ENCODE peak calls at places on chromosomes 2 and 18, in eight cellular contexts. P is mesothelial cell of epicardium, H is HFFc6, Z is cardiac fibroblast, A is A549, G is GM23338, E is IMR-90, W is astrocyte of the spinal cord. K is an unnamed sample.

GRCh38 chr2:45119038-45119437 is 109.8 kb upstream of the SIX2 start:
- DNase-seq in P (no peak), H (peak), Z (peak), A (no peak), G (no peak), E (peak), W (peak), K (no peak)

GRCh38 chr2:43224131-43224570 is 2.3 kb downstream of the ZFP36L2 start:
- DNase-seq in P (no peak), H (peak), Z (peak), A (no peak), G (peak), E (peak), W (peak), K (no peak)

GRCh38 chr2:31886700-31887099 is 124.1 kb downstream of the MEMO1 start:
- DNase-seq in P (no peak), H (no peak), Z (no peak), A (peak), G (peak), E (no peak), W (no peak), K (no peak)

GRCh38 chr2:128440666-128441340 is 122.1 kb upstream of the HS6ST1 start:
- DNase-seq in P (peak), H (no peak), Z (no peak), A (no peak), G (no peak), E (no peak), W (no peak), K (no peak)

GRCh38 chr2:147449323-147450080 is 395.3 kb upstream of the ACVR2A start:
- DNase-seq in P (no peak), H (no peak), Z (no peak), A (no peak), G (peak), E (no peak), W (no peak), K (no peak)

GRCh38 chr18:58336605-58337004 is 292.3 kb downstream of the ALPK2 start:
- DNase-seq in P (no peak), H (peak), Z (no peak), A (no peak), G (no peak), E (peak), W (peak), K (no peak)

GRCh38 chr2:4073178-4073577 is 369.8 kb downstream of the DCDC2C start:
- DNase-seq in P (no peak), H (no peak), Z (no peak), A (no peak), G (no peak), E (no peak), W (no peak), K (no peak)

GRCh38 chr2:143474568-143474967 is 345.3 kb downstream of the ARHGAP15 start:
- DNase-seq in P (no peak), H (no peak), Z (no peak), A (no peak), G (no peak), E (no peak), W (no peak), K (no peak)

GRCh38 chr2:120111193-120111592 is 98.3 kb downstream of the EPB41L5 start:
- DNase-seq in P (no peak), H (no peak), Z (no peak), A (no peak), G (no peak), E (no peak), W (no peak), K (no peak)

GRCh38 chr2:46365913-46366674 is 68.9 kb downstream of the EPAS1 start:
- DNase-seq in P (no peak), H (peak), Z (peak), A (peak), G (peak), E (peak), W (peak), K (no peak)

GRCh38 chr2:44937688-44938240 is 3.7 kb upstream of the SIX3 start:
- DNase-seq in P (no peak), H (no peak), Z (no peak), A (peak), G (peak), E (no peak), W (no peak), K (no peak)

GRCh38 chr18:45688834-45689233 is 35.1 kb upstream of the SLC14A1 start:
- DNase-seq in P (no peak), H (no peak), Z (no peak), A (no peak), G (no peak), E (no peak), W (no peak), K (no peak)

GRCh38 chr2:213242653-213243052 is 41.6 kb upstream of the SPAG16 start:
- DNase-seq in P (no peak), H (no peak), Z (no peak), A (no peak), G (no peak), E (no peak), W (no peak), K (no peak)

GRCh38 chr2:159225025-159226016 is 61.2 kb downstream of the WDSUB1 start:
- DNase-seq in P (no peak), H (no peak), Z (no peak), A (no peak), G (no peak), E (no peak), W (no peak), K (no peak)

GRCh38 chr2:62032096-62032495 is 126.6 kb downstream of the COMMD1 start:
- DNase-seq in P (no peak), H (no peak), Z (no peak), A (no peak), G (no peak), E (no peak), W (no peak), K (no peak)

GRCh38 chr2:223725494-223725893 is 111.9 kb downstream of the AP1S3 start:
- DNase-seq in P (peak), H (peak), Z (peak), A (peak), G (peak), E (peak), W (peak), K (peak)

GRCh38 chr2:190696792-190697398 is 48.0 kb downstream of the NAB1 start:
- DNase-seq in P (no peak), H (no peak), Z (no peak), A (no peak), G (peak), E (no peak), W (no peak), K (no peak)

GRCh38 chr18:40531061-40531460 is 1424.0 kb upstream of the PIK3C3 start:
- DNase-seq in P (no peak), H (no peak), Z (peak), A (no peak), G (no peak), E (peak), W (no peak), K (no peak)

GRCh38 chr18:21303913-21304312 is 61.9 kb downstream of the GREB1L start:
- DNase-seq in P (no peak), H (peak), Z (peak), A (peak), G (no peak), E (no peak), W (no peak), K (no peak)

GRCh38 chr2:60530660-60531276 is 22.7 kb downstream of the BCL11A start:
- DNase-seq in P (peak), H (no peak), Z (no peak), A (no peak), G (peak), E (no peak), W (peak), K (no peak)

GRCh38 chr2:3610415-3610814 is 15.5 kb downstream of the COLEC11 start:
- DNase-seq in P (no peak), H (no peak), Z (no peak), A (no peak), G (no peak), E (no peak), W (no peak), K (no peak)

GRCh38 chr2:156635646-156636045 is 199.5 kb downstream of the GPD2 start:
- DNase-seq in P (no peak), H (no peak), Z (no peak), A (no peak), G (peak), E (no peak), W (no peak), K (no peak)

GRCh38 chr2:86673976-86674670 is 46.0 kb upstream of the RMND5A start:
- DNase-seq in P (no peak), H (no peak), Z (no peak), A (no peak), G (no peak), E (no peak), W (peak), K (no peak)

GRCh38 chr2:50538137-50538536 is 493.8 kb downstream of the NRXN1 start:
- DNase-seq in P (no peak), H (no peak), Z (no peak), A (no peak), G (no peak), E (no peak), W (no peak), K (no peak)

GRCh38 chr18:8816805-8817204 is 111.4 kb downstream of the MTCL1 start:
- DNase-seq in P (no peak), H (peak), Z (peak), A (no peak), G (no peak), E (peak), W (peak), K (no peak)

GRCh38 chr2:23287250-23287704 is 97.7 kb upstream of the KLHL29 start:
- DNase-seq in P (peak), H (peak), Z (peak), A (no peak), G (peak), E (peak), W (peak), K (no peak)

GRCh38 chr2:12587729-12588522 is 128.8 kb upstream of the TRIB2 start:
- DNase-seq in P (no peak), H (peak), Z (peak), A (no peak), G (no peak), E (peak), W (peak), K (no peak)

GRCh38 chr2:217822296-217823252 is 180.2 kb downstream of the TNS1 start:
- DNase-seq in P (no peak), H (peak), Z (peak), A (no peak), G (peak), E (peak), W (no peak), K (no peak)

GRCh38 chr2:158004131-158004530 is 97.5 kb upstream of the UPP2 start:
- DNase-seq in P (no peak), H (peak), Z (peak), A (no peak), G (no peak), E (no peak), W (no peak), K (no peak)

GRCh38 chr18:11176416-11176815 is 27.0 kb upstream of the PIEZO2 start:
- DNase-seq in P (no peak), H (peak), Z (peak), A (no peak), G (no peak), E (peak), W (peak), K (no peak)

GRCh38 chr2:60926751-60927568 is 45.6 kb downstream of the REL start:
- DNase-seq in P (no peak), H (peak), Z (peak), A (no peak), G (no peak), E (peak), W (no peak), K (no peak)

DNA sequence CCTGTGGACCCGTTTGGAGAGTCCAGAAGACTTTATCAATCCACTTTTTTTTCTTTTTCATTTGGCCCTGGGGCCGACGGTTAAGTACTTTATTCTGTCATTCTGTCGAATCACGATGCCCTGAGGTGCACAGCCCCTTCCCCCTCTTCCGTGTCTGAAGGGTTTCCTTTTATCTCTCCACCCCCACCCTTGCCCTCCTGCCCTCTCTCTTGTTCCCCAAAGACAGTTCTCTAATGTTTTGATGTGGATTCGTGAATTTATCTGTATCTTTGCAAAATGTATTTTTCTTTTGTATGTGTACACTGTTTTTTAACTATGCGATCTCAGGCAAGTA is 1.7 kb upstream of the CASP8 start:
- DNase-seq in P (no peak), H (no peak), Z (no peak), A (peak), G (peak), E (no peak), W (no peak), K (no peak)
- TF ChIP-seq CTCF in P (no peak), H (peak), Z (no peak), A (no peak), G (no peak), E (no peak), W (no peak), K (no peak)

DNA sequence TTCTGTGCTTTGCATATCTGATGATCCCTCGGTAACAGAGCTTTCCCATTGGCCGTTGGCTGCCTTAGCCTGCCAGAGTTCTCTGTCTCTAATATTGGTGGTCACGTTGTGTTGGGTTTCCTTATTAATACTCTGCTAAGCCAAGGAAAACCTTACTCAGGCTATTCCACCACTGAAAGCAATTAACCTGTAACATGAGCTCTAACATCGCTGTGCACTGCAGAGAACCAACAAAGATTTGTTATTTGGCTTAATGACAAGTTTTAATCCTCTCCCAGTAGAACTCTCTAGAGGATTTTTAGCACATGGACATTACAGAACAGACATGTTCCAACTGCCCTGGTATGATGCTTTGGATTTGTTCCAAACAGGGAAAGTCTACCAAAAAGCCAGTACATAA is 825.8 kb upstream of the POU3F3 start:
- DNase-seq in P (no peak), H (no peak), Z (no peak), A (no peak), G (no peak), E (no peak), W (peak), K (no peak)
- TF ChIP-seq CTCF in P (no peak), H (no peak), Z (no peak), A (no peak), G (no peak), E (no peak), W (no peak), K (no peak)

DNA sequence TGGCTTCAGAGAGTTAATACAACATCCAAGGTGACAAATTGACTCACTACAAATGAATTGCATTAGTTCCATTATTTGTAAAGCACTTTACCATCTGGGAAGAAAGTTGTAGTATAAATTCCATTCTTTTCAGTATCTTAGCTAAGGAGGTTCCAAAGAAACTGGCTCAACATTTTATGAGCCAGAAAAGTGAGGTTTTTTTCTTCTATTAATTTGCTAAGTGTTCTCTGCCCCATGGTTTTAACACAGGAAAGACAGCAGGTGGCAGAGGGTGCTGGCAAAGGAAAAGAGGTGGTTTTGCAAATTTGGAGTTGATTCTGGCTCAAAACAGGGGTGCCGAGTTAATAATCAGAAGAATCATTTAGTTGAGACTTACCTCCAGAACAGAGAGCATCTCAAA is 410.1 kb downstream of the MTX2 start:
- DNase-seq in P (no peak), H (no peak), Z (no peak), A (no peak), G (no peak), E (no peak), W (no peak), K (no peak)
- TF ChIP-seq CTCF in P (no peak), H (peak), Z (no peak), A (no peak), G (no peak), E (no peak), W (peak), K (no peak)

GRCh38 chr2:239106314-239106908 is 258.5 kb downstream of the TWIST2 start:
- DNase-seq in P (no peak), H (peak), Z (peak), A (peak), G (peak), E (peak), W (peak), K (no peak)
- TF ChIP-seq CTCF in P (peak), H (peak), Z (peak), A (peak), G (peak), E (peak), W (peak), K (no peak)

K was measured in omental fat pad.